ENCODE peak calls at places on chromosomes 6 and 20, in ten cellular contexts. Y is adipocyte; Q is GM12892; U is HFFc6; I is stimulated activated CD8-positive, alpha-beta memory T cell treated with anti-CD3 and anti-CD28 coated beads, Interleukin-2, amount 100 ng/mL, for 48 hours; O is NCI-H1092; D is GM23338; M is iris pigment epithelial cell; A is upper lobe of right lung; F is NCI-H1694. L is an unnamed sample.
A peak's percentile ranks its signal among the peaks of the same experiment; 100 is the strongest.

GRCh38 chr20:12906401-12906800 is 102.4 kb upstream of the SPTLC3 start:
- DNase-seq in D (no peak), Y (no peak), A (no peak), I (no peak), O (no peak), M (no peak), Q (no peak), U (no peak), F (no peak), L (no peak)

GRCh38 chr20:32116079-32116521 is 6.6 kb downstream of the TM9SF4 start:
- DNase-seq in Q (no peak), Y (no peak), F (no peak), A (no peak), D (peak; percentile 19), I (no peak), U (no peak), M (peak; percentile 44), O (no peak), L (no peak)

GRCh38 chr20:43190332-43190953 is 737 bp upstream of the PTPRT start:
- DNase-seq in Y (no peak), Q (no peak), F (no peak), I (no peak), A (no peak), O (no peak), M (no peak), U (no peak), D (peak; percentile 1), L (no peak)

GRCh38 chr6:154356690-154357089 is at the start of gene IPCEF1:
- DNase-seq in M (no peak), Y (no peak), Q (no peak), U (no peak), D (no peak), I (no peak), A (no peak), F (no peak), O (no peak), L (no peak)

GRCh38 chr6:127079681-127080080 is 38.8 kb upstream of the RSPO3 start:
- DNase-seq in I (no peak), D (no peak), O (no peak), F (no peak), Y (no peak), A (no peak), M (no peak), U (no peak), Q (no peak), L (no peak)

GRCh38 chr20:47438464-47439381 is 63.0 kb upstream of the NCOA3 start:
- DNase-seq in O (no peak), D (peak; percentile 38), F (no peak), A (no peak), U (no peak), Q (peak; percentile 52), Y (no peak), M (no peak), I (no peak), L (no peak)

GRCh38 chr6:30740993-30741784 is 1.3 kb downstream of the FLOT1 start:
- DNase-seq in I (no peak), Y (peak; percentile 21), M (peak; percentile 46), A (no peak), U (no peak), D (no peak), F (no peak), Q (no peak), O (no peak), L (no peak)

GRCh38 chr6:150894191-150894744 is 28.8 kb downstream of the MTHFD1L start:
- DNase-seq in Q (no peak), I (no peak), Y (no peak), F (no peak), A (no peak), M (no peak), D (no peak), O (no peak), U (no peak), L (no peak)

GRCh38 chr20:40511478-40511877 is 177.6 kb downstream of the MAFB start:
- DNase-seq in Q (no peak), D (no peak), U (no peak), A (no peak), I (no peak), O (no peak), M (no peak), Y (no peak), F (no peak), L (peak; percentile 25)

GRCh38 chr6:157172830-157173536 is 150.3 kb downstream of the TMEM242 start:
- DNase-seq in M (no peak), F (peak; percentile 45), Y (no peak), O (no peak), Q (no peak), I (no peak), U (no peak), A (no peak), D (no peak), L (no peak)

GRCh38 chr6:107561325-107561724 is 71.4 kb downstream of the SOBP start:
- DNase-seq in Y (no peak), M (no peak), D (peak; percentile 31), O (no peak), I (no peak), Q (no peak), U (no peak), F (no peak), A (no peak), L (no peak)

GRCh38 chr20:10060223-10060622 is 25.4 kb downstream of the ANKEF1 start:
- DNase-seq in M (peak; percentile 6), O (peak; percentile 73), U (no peak), I (no peak), D (peak; percentile 27), A (no peak), Y (no peak), F (no peak), Q (no peak), L (no peak)

GRCh38 chr6:74671558-74672025 is 534.3 kb downstream of the COL12A1 start:
- DNase-seq in U (peak; percentile 81), Y (peak; percentile 94), F (no peak), D (no peak), A (no peak), I (no peak), O (no peak), M (peak; percentile 82), Q (no peak), L (peak; percentile 77)

GRCh38 chr6:150683320-150683719 is 83.6 kb downstream of the PLEKHG1 start:
- DNase-seq in A (no peak), Q (no peak), F (no peak), U (no peak), M (no peak), O (no peak), Y (no peak), I (no peak), D (no peak), L (no peak)

GRCh38 chr6:130906736-130907381 is 79.7 kb downstream of the SMLR1 start:
- DNase-seq in O (no peak), M (peak; percentile 77), A (no peak), Q (no peak), F (no peak), Y (peak; percentile 79), U (peak; percentile 49), D (no peak), I (no peak), L (peak; percentile 14)

GRCh38 chr6:112232845-112233256 is 21.5 kb downstream of the LAMA4 start:
- DNase-seq in Y (peak; percentile 94), Q (no peak), F (no peak), U (peak; percentile 50), A (no peak), M (peak; percentile 85), I (no peak), D (no peak), O (no peak), L (peak; percentile 88)

L was measured in brain microvascular endothelial cell.